ENCODE peak calls at places on chromosomes 11 and 22, in six cellular contexts. One of them, this sample, is unnamed.

GRCh38 chr22:27859336-27859735 is 57.8 kb upstream of the MN1 start:
- DNase-seq in NCI-H1417: no peak
- DNase-seq in activated T-helper 1 cell treated with anti-CD3 and anti-CD28 coated beads, Interleukin-2, amount 50 U/mL, for 16 hours: no peak
- DNase-seq in sciatic nerve: no peak
- DNase-seq in MCF 10A: no peak
- DNase-seq in A549: no peak
- DNase-seq in this sample: no peak

GRCh38 chr11:116605543-116605942 is 167.2 kb downstream of the BUD13 start:
- DNase-seq in A549: no peak
- DNase-seq in MCF 10A: peak; percentile 71
- DNase-seq in sciatic nerve: no peak
- DNase-seq in NCI-H1417: no peak
- DNase-seq in activated T-helper 1 cell treated with anti-CD3 and anti-CD28 coated beads, Interleukin-2, amount 50 U/mL, for 16 hours: no peak
- DNase-seq in this sample: no peak

GRCh38 chr11:76152086-76152658 is 54.1 kb downstream of the WNT11 start:
- DNase-seq in NCI-H1417: no peak
- DNase-seq in MCF 10A: peak; percentile 81
- DNase-seq in A549: peak; percentile 93
- DNase-seq in activated T-helper 1 cell treated with anti-CD3 and anti-CD28 coated beads, Interleukin-2, amount 50 U/mL, for 16 hours: peak; percentile 63
- DNase-seq in sciatic nerve: peak; percentile 95
- DNase-seq in this sample: peak; percentile 10

GRCh38 chr11:74723511-74723910 is 7.7 kb downstream of the CHRDL2 start:
- DNase-seq in NCI-H1417: no peak
- DNase-seq in activated T-helper 1 cell treated with anti-CD3 and anti-CD28 coated beads, Interleukin-2, amount 50 U/mL, for 16 hours: no peak
- DNase-seq in A549: no peak
- DNase-seq in sciatic nerve: no peak
- DNase-seq in MCF 10A: no peak
- DNase-seq in this sample: no peak

GRCh38 chr11:78070606-78071005 is 6.9 kb downstream of the THRSP start:
- DNase-seq in MCF 10A: no peak
- DNase-seq in A549: no peak
- DNase-seq in sciatic nerve: no peak
- DNase-seq in NCI-H1417: no peak
- DNase-seq in activated T-helper 1 cell treated with anti-CD3 and anti-CD28 coated beads, Interleukin-2, amount 50 U/mL, for 16 hours: no peak
- DNase-seq in this sample: no peak

GRCh38 chr11:134592391-134592990 is 180.4 kb upstream of the B3GAT1 start:
- DNase-seq in activated T-helper 1 cell treated with anti-CD3 and anti-CD28 coated beads, Interleukin-2, amount 50 U/mL, for 16 hours: no peak
- DNase-seq in sciatic nerve: peak; percentile 44
- DNase-seq in NCI-H1417: no peak
- DNase-seq in MCF 10A: peak; percentile 43
- DNase-seq in A549: no peak
- DNase-seq in this sample: no peak

GRCh38 chr11:115874843-115875242 is 370.6 kb upstream of the CADM1 start:
- DNase-seq in MCF 10A: no peak
- DNase-seq in NCI-H1417: no peak
- DNase-seq in A549: no peak
- DNase-seq in sciatic nerve: no peak
- DNase-seq in activated T-helper 1 cell treated with anti-CD3 and anti-CD28 coated beads, Interleukin-2, amount 50 U/mL, for 16 hours: no peak
- DNase-seq in this sample: no peak

GRCh38 chr22:45649809-45650208 is 21.8 kb upstream of the ATXN10 start:
- DNase-seq in sciatic nerve: no peak
- DNase-seq in activated T-helper 1 cell treated with anti-CD3 and anti-CD28 coated beads, Interleukin-2, amount 50 U/mL, for 16 hours: no peak
- DNase-seq in A549: no peak
- DNase-seq in MCF 10A: no peak
- DNase-seq in NCI-H1417: no peak
- DNase-seq in this sample: no peak

GRCh38 chr11:60821827-60822599 is 19.9 kb upstream of the CCDC86 start:
- DNase-seq in activated T-helper 1 cell treated with anti-CD3 and anti-CD28 coated beads, Interleukin-2, amount 50 U/mL, for 16 hours: no peak
- DNase-seq in sciatic nerve: no peak
- DNase-seq in NCI-H1417: no peak
- DNase-seq in MCF 10A: no peak
- DNase-seq in A549: no peak
- DNase-seq in this sample: no peak

GRCh38 chr11:129976371-129976770 is 26.3 kb downstream of the PRDM10 start:
- DNase-seq in activated T-helper 1 cell treated with anti-CD3 and anti-CD28 coated beads, Interleukin-2, amount 50 U/mL, for 16 hours: no peak
- DNase-seq in NCI-H1417: no peak
- DNase-seq in A549: no peak
- DNase-seq in sciatic nerve: no peak
- DNase-seq in MCF 10A: no peak
- DNase-seq in this sample: no peak

GRCh38 chr11:106379712-106380111 is 302.2 kb downstream of the AASDHPPT start:
- DNase-seq in A549: no peak
- DNase-seq in NCI-H1417: no peak
- DNase-seq in sciatic nerve: no peak
- DNase-seq in MCF 10A: no peak
- DNase-seq in activated T-helper 1 cell treated with anti-CD3 and anti-CD28 coated beads, Interleukin-2, amount 50 U/mL, for 16 hours: no peak
- DNase-seq in this sample: no peak

GRCh38 chr22:20205964-20206708 is 55.3 kb upstream of the CCDC188 start:
- DNase-seq in A549: peak; percentile 59
- DNase-seq in NCI-H1417: no peak
- DNase-seq in MCF 10A: peak; percentile 82
- DNase-seq in activated T-helper 1 cell treated with anti-CD3 and anti-CD28 coated beads, Interleukin-2, amount 50 U/mL, for 16 hours: peak; percentile 43
- DNase-seq in sciatic nerve: no peak
- DNase-seq in this sample: peak; percentile 34

GRCh38 chr11:134689886-134690285 is 277.8 kb upstream of the B3GAT1 start:
- DNase-seq in sciatic nerve: no peak
- DNase-seq in MCF 10A: no peak
- DNase-seq in activated T-helper 1 cell treated with anti-CD3 and anti-CD28 coated beads, Interleukin-2, amount 50 U/mL, for 16 hours: no peak
- DNase-seq in A549: no peak
- DNase-seq in NCI-H1417: no peak
- DNase-seq in this sample: no peak

GRCh38 chr22:42350373-42350772 is 79.9 kb upstream of the TCF20 start:
- DNase-seq in MCF 10A: no peak
- DNase-seq in A549: no peak
- DNase-seq in NCI-H1417: no peak
- DNase-seq in sciatic nerve: no peak
- DNase-seq in activated T-helper 1 cell treated with anti-CD3 and anti-CD28 coated beads, Interleukin-2, amount 50 U/mL, for 16 hours: no peak
- DNase-seq in this sample: no peak

GRCh38 chr11:69393178-69393832 is 88.2 kb upstream of the LINC01488 start:
- DNase-seq in MCF 10A: no peak
- DNase-seq in activated T-helper 1 cell treated with anti-CD3 and anti-CD28 coated beads, Interleukin-2, amount 50 U/mL, for 16 hours: no peak
- DNase-seq in A549: no peak
- DNase-seq in NCI-H1417: no peak
- DNase-seq in sciatic nerve: peak; percentile 52
- DNase-seq in this sample: no peak

GRCh38 chr22:36472689-36473088 is 8.8 kb downstream of the TXN2 start:
- DNase-seq in MCF 10A: no peak
- DNase-seq in activated T-helper 1 cell treated with anti-CD3 and anti-CD28 coated beads, Interleukin-2, amount 50 U/mL, for 16 hours: no peak
- DNase-seq in sciatic nerve: no peak
- DNase-seq in A549: no peak
- DNase-seq in NCI-H1417: no peak
- DNase-seq in this sample: no peak

GRCh38 chr11:72081856-72082255 is 1.2 kb downstream of the LRRC51 start:
- DNase-seq in MCF 10A: no peak
- DNase-seq in activated T-helper 1 cell treated with anti-CD3 and anti-CD28 coated beads, Interleukin-2, amount 50 U/mL, for 16 hours: no peak
- DNase-seq in sciatic nerve: no peak
- DNase-seq in NCI-H1417: no peak
- DNase-seq in A549: no peak
- DNase-seq in this sample: no peak

GRCh38 chr11:13260196-13260962 is 17.2 kb upstream of the BMAL1 start:
- DNase-seq in sciatic nerve: no peak
- DNase-seq in A549: no peak
- DNase-seq in MCF 10A: peak; percentile 89
- DNase-seq in activated T-helper 1 cell treated with anti-CD3 and anti-CD28 coated beads, Interleukin-2, amount 50 U/mL, for 16 hours: no peak
- DNase-seq in NCI-H1417: no peak
- DNase-seq in this sample: no peak

GRCh38 chr11:65900125-65900898 is at the start of gene FOSL1:
- DNase-seq in NCI-H1417: peak; percentile 83
- DNase-seq in sciatic nerve: peak; percentile 86
- DNase-seq in MCF 10A: peak; percentile 97
- DNase-seq in activated T-helper 1 cell treated with anti-CD3 and anti-CD28 coated beads, Interleukin-2, amount 50 U/mL, for 16 hours: peak; percentile 77
- DNase-seq in A549: peak; percentile 91
- DNase-seq in this sample: peak; percentile 96

GRCh38 chr11:120622189-120622912 is 110.8 kb downstream of the GRIK4 start:
- DNase-seq in A549: no peak
- DNase-seq in MCF 10A: peak; percentile 18
- DNase-seq in activated T-helper 1 cell treated with anti-CD3 and anti-CD28 coated beads, Interleukin-2, amount 50 U/mL, for 16 hours: no peak
- DNase-seq in NCI-H1417: peak; percentile 34
- DNase-seq in sciatic nerve: no peak
- DNase-seq in this sample: no peak

GRCh38 chr22:50713571-50714056 is 24.4 kb upstream of the ACR start:
- DNase-seq in sciatic nerve: no peak
- DNase-seq in NCI-H1417: no peak
- DNase-seq in activated T-helper 1 cell treated with anti-CD3 and anti-CD28 coated beads, Interleukin-2, amount 50 U/mL, for 16 hours: no peak
- DNase-seq in MCF 10A: no peak
- DNase-seq in A549: no peak
- DNase-seq in this sample: no peak

GRCh38 chr11:85854557-85855340 is 434 bp upstream of the CCDC83 start:
- DNase-seq in A549: peak; percentile 92
- DNase-seq in MCF 10A: peak; percentile 85
- DNase-seq in NCI-H1417: peak; percentile 97
- DNase-seq in activated T-helper 1 cell treated with anti-CD3 and anti-CD28 coated beads, Interleukin-2, amount 50 U/mL, for 16 hours: peak; percentile 83
- DNase-seq in sciatic nerve: peak; percentile 94
- DNase-seq in this sample: peak; percentile 90